ENCODE peak calls at places on chromosome 2, in four cellular contexts. T is upper lobe of left lung, S is stomach, E is K562. G is an unnamed sample.

GRCh38 chr2:68767031-68767961 is 32.7 kb downstream of the ARHGAP25 start:
- DNase-seq in E (peak; percentile 41), S (no peak), T (no peak), G (no peak)

GRCh38 chr2:45567974-45568789 is 42.9 kb downstream of the SRBD1 start:
- DNase-seq in T (no peak), E (peak; percentile 34), S (no peak), G (peak; percentile 6)

GRCh38 chr2:44452184-44452583 is 90.4 kb downstream of the CAMKMT start:
- DNase-seq in T (no peak), S (no peak), E (no peak), G (no peak)

GRCh38 chr2:203685789-203686433 is 20.5 kb upstream of the CD28 start:
- DNase-seq in S (no peak), T (no peak), E (no peak), G (no peak)

GRCh38 chr2:134365356-134365755 is 111.5 kb downstream of the MGAT5 start:
- DNase-seq in T (no peak), E (peak; percentile 47), S (no peak), G (no peak)

GRCh38 chr2:96175951-96176350 is 30.7 kb upstream of the DUSP2 start:
- DNase-seq in S (no peak), E (no peak), T (no peak), G (no peak)

GRCh38 chr2:37589298-37589697 is 82.1 kb downstream of the CDC42EP3 start:
- DNase-seq in T (no peak), S (no peak), E (no peak), G (no peak)

GRCh38 chr2:172172513-172173217 is 70.0 kb upstream of the DLX2 start:
- DNase-seq in T (peak; percentile 95), E (peak; percentile 67), S (peak; percentile 88), G (peak; percentile 42)

GRCh38 chr2:43348904-43349725 is 122.7 kb upstream of the ZFP36L2 start:
- DNase-seq in S (no peak), E (no peak), T (no peak), G (no peak)

GRCh38 chr2:213261715-213262114 is 22.5 kb upstream of the SPAG16 start:
- DNase-seq in E (no peak), S (no peak), T (no peak), G (no peak)

GRCh38 chr2:231332388-231332787 is 63.1 kb upstream of the B3GNT7 start:
- DNase-seq in E (no peak), T (no peak), S (no peak), G (no peak)

GRCh38 chr2:227822416-227823003 is 8.9 kb downstream of the CCL20 start:
- DNase-seq in E (no peak), T (no peak), S (no peak), G (no peak)

GRCh38 chr2:173978447-173978846 is 13.3 kb upstream of the SP3 start:
- DNase-seq in T (no peak), S (no peak), E (no peak), G (no peak)

GRCh38 chr2:19021100-19021476 is 337.3 kb downstream of the OSR1 start:
- DNase-seq in E (no peak), S (no peak), T (no peak), G (no peak)

GRCh38 chr2:133324150-133324561 is 244.1 kb downstream of the NCKAP5 start:
- DNase-seq in S (no peak), T (no peak), E (no peak), G (no peak)

GRCh38 chr2:235030936-235031335 is 79.1 kb downstream of the SH3BP4 start:
- DNase-seq in T (no peak), E (no peak), S (no peak), G (no peak)

GRCh38 chr2:235032949-235033348 is 81.1 kb downstream of the SH3BP4 start:
- DNase-seq in T (peak; percentile 29), S (no peak), E (no peak), G (no peak)

GRCh38 chr2:235032466-235032865 is 80.6 kb downstream of the SH3BP4 start:
- DNase-seq in S (no peak), E (no peak), T (peak; percentile 56), G (no peak)

GRCh38 chr2:235031686-235032373 is 80.0 kb downstream of the SH3BP4 start:
- DNase-seq in E (no peak), T (peak; percentile 58), S (no peak), G (no peak)

GRCh38 chr2:235034270-235035135 is 82.7 kb downstream of the SH3BP4 start:
- DNase-seq in T (peak; percentile 30), S (no peak), E (no peak), G (no peak)
- TF ChIP-seq POLR2A in T (no peak), S (no peak), E (no peak), G (no peak)

GRCh38 chr2:166184789-166185188 is 57.0 kb upstream of the SCN1A start:
- DNase-seq in S (no peak), E (no peak), T (no peak), G (no peak)
- TF ChIP-seq POLR2AphosphoS5 in S (no peak), E (no peak), T (no peak), G (no peak)

DNA sequence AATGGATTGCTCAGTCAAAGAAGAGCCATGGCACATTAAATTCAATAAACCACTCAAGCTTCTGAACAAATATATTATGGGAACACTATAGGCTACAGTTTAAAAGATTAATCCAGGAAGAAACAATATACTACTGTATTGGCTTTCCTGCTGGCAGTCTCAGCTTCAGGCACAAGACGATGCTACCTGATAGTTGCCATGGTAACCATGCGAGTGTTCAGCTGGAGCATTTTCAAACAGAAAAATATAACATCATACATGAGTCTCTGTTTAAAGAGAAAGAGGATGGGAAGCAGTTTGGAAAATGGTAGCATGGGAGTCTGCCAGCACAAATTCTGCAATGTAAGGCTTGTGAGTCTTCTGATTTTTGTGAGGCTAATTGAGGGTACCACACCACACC is 65.9 kb upstream of the CPO start:
- DNase-seq in T (no peak), E (peak; percentile 2), S (no peak), G (no peak)
- TF ChIP-seq POLR2A in T (no peak), E (no peak), S (no peak), G (no peak)

GRCh38 chr2:175889557-175890355 is 112.3 kb downstream of the LNPK start:
- DNase-seq in E (no peak), T (no peak), S (no peak), G (no peak)
- TF ChIP-seq POLR2AphosphoS5 in E (no peak), T (no peak), S (no peak), G (no peak)

DNA sequence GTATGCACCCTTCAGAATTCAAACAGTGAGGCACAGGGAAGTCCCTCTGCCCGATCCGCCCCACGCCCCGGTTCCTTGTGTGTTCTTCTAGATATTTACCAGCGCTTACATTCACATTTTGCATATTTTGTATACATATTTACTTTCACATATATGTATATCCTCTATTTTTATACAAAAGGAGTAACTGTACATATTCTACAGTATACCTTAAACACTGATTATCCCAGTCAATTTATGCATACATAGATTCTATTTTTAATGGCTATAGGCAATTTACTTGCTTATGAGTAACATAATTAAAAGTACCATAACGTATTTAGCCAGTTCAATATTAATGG is 309 bp upstream of the DUSP11 start:
- DNase-seq in E (no peak), S (no peak), T (no peak), G (no peak)
- TF ChIP-seq POLR2A in E (no peak), S (no peak), T (no peak), G (no peak)

DNA sequence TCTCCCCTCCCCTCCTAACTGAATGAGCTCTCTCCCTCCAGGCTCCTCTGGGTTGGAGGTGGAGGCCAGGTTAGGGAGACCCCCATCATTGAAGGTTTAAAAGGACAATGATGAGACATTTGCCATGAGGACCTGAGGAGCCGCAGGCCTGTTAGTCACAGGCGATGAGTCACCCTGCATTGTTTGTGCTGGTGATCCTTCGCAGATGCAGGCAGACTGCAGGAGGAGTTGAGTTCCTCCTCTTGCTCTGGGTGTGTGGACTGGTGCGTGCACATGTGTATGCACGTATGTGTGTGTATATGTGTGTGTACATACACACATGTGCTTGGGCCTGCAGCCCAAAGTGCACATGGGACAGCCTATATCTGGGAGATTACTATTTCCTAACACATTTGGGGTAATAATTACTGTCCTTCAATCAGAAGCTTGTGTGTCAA is 42.0 kb downstream of the MCFD2 start:
- DNase-seq in E (peak; percentile 85), S (peak; percentile 59), T (no peak), G (no peak)
- TF ChIP-seq POLR2AphosphoS5 in E (no peak), S (peak; percentile 90), T (peak; percentile 51), G (no peak)

GRCh38 chr2:138601438-138602165 is 100.0 kb downstream of the SPOPL start:
- DNase-seq in T (no peak), S (no peak), E (no peak), G (no peak)

GRCh38 chr2:138602166-138602460 is 100.5 kb downstream of the SPOPL start:
- DNase-seq in S (no peak), T (no peak), E (no peak), G (no peak)

DNA sequence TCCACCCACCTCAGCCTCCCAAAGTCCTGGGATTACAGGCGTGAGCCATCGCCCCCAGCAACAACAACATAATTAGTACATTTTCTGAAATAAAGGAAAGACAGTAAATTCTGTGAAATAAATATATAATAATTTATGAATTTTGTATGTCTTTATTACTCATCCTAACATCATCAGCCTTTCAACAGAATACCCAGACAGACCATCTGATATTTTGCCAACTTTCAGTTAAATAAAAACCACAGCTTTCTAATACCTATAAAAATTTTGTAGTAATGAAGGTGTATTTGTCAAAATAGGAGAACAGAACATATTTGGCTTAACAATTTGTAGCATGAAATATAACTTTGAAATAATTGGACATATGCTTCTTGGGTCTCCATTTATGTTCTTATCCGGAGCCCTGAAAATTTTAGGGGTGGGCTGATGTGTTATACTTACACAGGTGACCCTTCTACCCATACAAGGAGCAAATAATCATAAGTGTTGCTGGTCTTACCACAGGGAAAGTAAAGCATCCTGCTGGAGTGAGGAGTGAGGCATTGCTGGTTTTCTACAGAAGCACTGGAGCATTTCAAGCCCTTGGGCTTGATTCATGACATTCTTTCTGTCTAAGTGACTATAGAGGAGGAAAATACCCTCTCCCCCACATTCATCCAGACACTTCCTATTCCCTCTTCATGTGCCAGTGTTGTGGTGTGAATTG is 99.3 kb downstream of the SPOPL start:
- DNase-seq in E (no peak), S (no peak), T (no peak), G (no peak)
- TF ChIP-seq POLR2A in E (no peak), S (no peak), T (no peak), G (no peak)

GRCh38 chr2:152093464-152093863 is 5.4 kb downstream of the CACNB4 start:
- DNase-seq in S (no peak), T (no peak), E (no peak), G (no peak)

GRCh38 chr2:152088006-152088405 is 10.8 kb downstream of the CACNB4 start:
- DNase-seq in T (no peak), E (no peak), S (no peak), G (no peak)

GRCh38 chr2:152094014-152094413 is 4.8 kb downstream of the CACNB4 start:
- DNase-seq in T (no peak), S (no peak), E (no peak), G (no peak)

GRCh38 chr2:152084076-152084475 is 14.8 kb downstream of the CACNB4 start:
- DNase-seq in S (no peak), T (no peak), E (no peak), G (no peak)

GRCh38 chr2:152089238-152089637 is 9.6 kb downstream of the CACNB4 start:
- DNase-seq in T (no peak), S (no peak), E (no peak), G (no peak)
- TF ChIP-seq POLR2AphosphoS5 in T (no peak), S (no peak), E (no peak), G (no peak)

G was measured in GM12891.